ENCODE peak calls at places on chromosome 7, in eight cellular contexts. L is WTC11; M is HTR-8/SVneo; K is cardiac fibroblast; T is NT2/D1; Y is NB4; R is stimulated activated CD8-positive, alpha-beta memory T cell treated with anti-CD3 and anti-CD28 coated beads, Interleukin-7, amount 100 ng/mL, for 4 hours; P is GM12865. H is an unnamed sample.

GRCh38 chr7:150406311-150406564 is 27.1 kb downstream of the ZNF775 start:
- DNase-seq in Y (peak; percentile 46), R (no peak), K (no peak), M (no peak), T (no peak), P (no peak), L (no peak), H (no peak)

GRCh38 chr7:84085147-84085546 is 109.4 kb downstream of the SEMA3A start:
- DNase-seq in T (no peak), Y (no peak), M (peak; percentile 23), L (no peak), P (no peak), K (peak; percentile 34), R (no peak), H (no peak)

GRCh38 chr7:140242057-140243031 is 65.6 kb upstream of the KDM7A start:
- DNase-seq in Y (peak; percentile 85), L (no peak), K (no peak), T (no peak), R (no peak), P (peak; percentile 69), M (no peak), H (no peak)

GRCh38 chr7:1632916-1633785 is 36.9 kb upstream of the ELFN1 start:
- DNase-seq in P (no peak), M (no peak), K (no peak), L (peak; percentile 9), T (no peak), R (no peak), Y (peak; percentile 64), H (no peak)

GRCh38 chr7:26625286-26625685 is 239.1 kb downstream of the SKAP2 start:
- DNase-seq in M (no peak), P (no peak), T (no peak), Y (no peak), K (no peak), L (no peak), R (no peak), H (no peak)

GRCh38 chr7:112619343-112619742 is 138.6 kb downstream of the LSMEM1 start:
- DNase-seq in Y (no peak), M (no peak), K (no peak), L (no peak), T (no peak), R (no peak), P (no peak), H (no peak)

GRCh38 chr7:24877790-24878311 is 102.1 kb downstream of the OSBPL3 start:
- DNase-seq in M (no peak), P (peak; percentile 77), T (no peak), R (no peak), Y (no peak), K (peak; percentile 49), L (no peak), H (no peak)

GRCh38 chr7:87225696-87226095 is 6.2 kb upstream of the TMEM243 start:
- DNase-seq in L (no peak), P (no peak), M (no peak), K (peak; percentile 35), T (no peak), R (no peak), Y (no peak), H (no peak)

GRCh38 chr7:87784424-87784823 is 91.7 kb downstream of the SLC25A40 start:
- DNase-seq in Y (peak; percentile 25), M (no peak), P (no peak), K (peak; percentile 12), L (no peak), T (no peak), R (no peak), H (no peak)

GRCh38 chr7:138338361-138338760 is 121.7 kb upstream of the TRIM24 start:
- DNase-seq in L (no peak), Y (no peak), K (peak; percentile 94), M (no peak), T (no peak), P (no peak), R (no peak), H (no peak)

GRCh38 chr7:42108803-42109528 is 128.0 kb downstream of the GLI3 start:
- DNase-seq in M (no peak), T (no peak), P (no peak), K (no peak), L (no peak), Y (no peak), R (no peak), H (no peak)

GRCh38 chr7:74066626-74067025 is 17.0 kb upstream of the LIMK1 start:
- DNase-seq in R (no peak), T (no peak), K (no peak), M (no peak), Y (no peak), P (no peak), L (no peak), H (no peak)

GRCh38 chr7:26550492-26550891 is 258.8 kb downstream of the SNX10 start:
- DNase-seq in R (no peak), Y (no peak), K (no peak), P (no peak), M (no peak), L (no peak), T (no peak), H (no peak)

GRCh38 chr7:139725077-139725476 is 52.7 kb downstream of the HIPK2 start:
- DNase-seq in M (no peak), R (no peak), K (peak; percentile 94), L (no peak), P (peak; percentile 89), T (no peak), Y (no peak), H (peak; percentile 66)

GRCh38 chr7:44294325-44295069 is 30.9 kb downstream of the CAMK2B start:
- DNase-seq in R (no peak), M (no peak), Y (no peak), L (no peak), T (no peak), P (no peak), K (no peak), H (no peak)

GRCh38 chr7:116041615-116042014 is 11.1 kb upstream of the TFEC start:
- DNase-seq in K (no peak), L (no peak), Y (no peak), P (peak; percentile 61), T (no peak), R (no peak), M (no peak), H (no peak)

GRCh38 chr7:144818516-144818915 is 17.3 kb downstream of the TPK1 start:
- DNase-seq in R (peak; percentile 9), P (peak; percentile 47), L (no peak), T (no peak), Y (no peak), K (peak; percentile 48), M (no peak), H (no peak)

GRCh38 chr7:47721670-47722069 is 139.8 kb upstream of the TNS3 start:
- DNase-seq in K (no peak), L (peak; percentile 67), Y (no peak), M (no peak), P (no peak), R (no peak), T (no peak), H (no peak)

GRCh38 chr7:96674565-96674964 is 35.1 kb downstream of the SEM1 start:
- DNase-seq in M (no peak), R (no peak), Y (no peak), K (peak; percentile 51), T (no peak), P (no peak), L (no peak), H (no peak)

GRCh38 chr7:128444242-128444641 is 11.4 kb upstream of the HILPDA start:
- DNase-seq in L (no peak), T (no peak), P (no peak), K (no peak), R (no peak), M (no peak), Y (no peak), H (no peak)

GRCh38 chr7:71131753-71132520 is at the start of gene GALNT17:
- DNase-seq in R (no peak), L (peak; percentile 38), P (no peak), K (no peak), M (no peak), Y (no peak), T (peak; percentile 22), H (no peak)

GRCh38 chr7:121401896-121402295 is 5.8 kb upstream of the FAM3C start:
- DNase-seq in Y (no peak), M (no peak), R (no peak), K (no peak), T (no peak), P (no peak), L (no peak), H (no peak)

H was measured in amniotic stem cell.